ENCODE peak calls at places on chromosomes 5 and 9, in five cellular contexts. V is endothelial cell of umbilical vein, W is adrenal gland, C is esophagus squamous epithelium, X is lung. E is an unnamed sample.

GRCh38 chr9:37963936-37964739 is 60.2 kb upstream of the SLC25A51 start:
- DNase-seq in V (peak), W (peak), C (no peak), X (peak), E (peak)

GRCh38 chr5:83467315-83468044 is 4.1 kb upstream of the VCAN start:
- DNase-seq in V (no peak), W (no peak), C (no peak), X (no peak), E (peak)

GRCh38 chr9:124291801-124292396 is 34.1 kb downstream of the NEK6 start:
- DNase-seq in V (no peak), W (no peak), C (no peak), X (no peak), E (no peak)

GRCh38 chr9:38344566-38345324 is 47.8 kb upstream of the ALDH1B1 start:
- DNase-seq in V (no peak), W (no peak), C (no peak), X (no peak), E (no peak)

GRCh38 chr5:106768392-106768791 is 902.3 kb downstream of the EFNA5 start:
- DNase-seq in V (no peak), W (no peak), C (no peak), X (no peak), E (no peak)

GRCh38 chr9:137022620-137023008 is 5.4 kb downstream of the ABCA2 start:
- DNase-seq in V (no peak), W (no peak), C (no peak), X (no peak), E (no peak)

GRCh38 chr9:127776195-127776918 is 2.1 kb downstream of the SH2D3C start:
- DNase-seq in V (no peak), W (peak), C (no peak), X (peak), E (no peak)

GRCh38 chr9:4987996-4988421 is 2.9 kb downstream of the JAK2 start:
- DNase-seq in V (peak), W (peak), C (no peak), X (peak), E (no peak)

GRCh38 chr5:83844320-83845068 is 123.8 kb upstream of the HAPLN1 start:
- DNase-seq in V (no peak), W (peak), C (no peak), X (no peak), E (no peak)

GRCh38 chr5:127353761-127354160 is 63.2 kb downstream of the MEGF10 start:
- DNase-seq in V (no peak), W (no peak), C (no peak), X (no peak), E (no peak)

GRCh38 chr5:66209350-66209749 is 65.2 kb downstream of the SREK1 start:
- DNase-seq in V (no peak), W (no peak), C (no peak), X (no peak), E (no peak)

GRCh38 chr5:139745800-139746690 is 49.6 kb upstream of the PSD2 start:
- DNase-seq in V (peak), W (peak), C (no peak), X (peak), E (peak)

GRCh38 chr9:130287736-130288135 is 22.2 kb downstream of the HMCN2 start:
- DNase-seq in V (no peak), W (no peak), C (no peak), X (no peak), E (no peak)

GRCh38 chr9:18333157-18333556 is 140.8 kb upstream of the ADAMTSL1 start:
- DNase-seq in V (peak), W (no peak), C (no peak), X (no peak), E (no peak)

GRCh38 chr5:96067251-96067650 is 105.6 kb upstream of the ELL2 start:
- DNase-seq in V (peak), W (no peak), C (no peak), X (no peak), E (no peak)

GRCh38 chr5:76371955-76372319 is 31.1 kb upstream of the IQGAP2 start:
- DNase-seq in V (no peak), W (peak), C (no peak), X (no peak), E (no peak)

GRCh38 chr5:38734353-38734752 is 111.5 kb upstream of the OSMR start:
- DNase-seq in V (no peak), W (no peak), C (no peak), X (no peak), E (no peak)

GRCh38 chr9:129223551-129224208 is 45.6 kb upstream of the IER5L start:
- DNase-seq in V (no peak), W (peak), C (no peak), X (no peak), E (no peak)

GRCh38 chr5:135255461-135256178 is 143.4 kb downstream of the MACROH2A1 start:
- DNase-seq in V (no peak), W (no peak), C (no peak), X (no peak), E (no peak)

GRCh38 chr5:93311825-93312224 is 269.2 kb downstream of the NR2F1-AS1 start:
- DNase-seq in V (no peak), W (no peak), C (no peak), X (no peak), E (no peak)

GRCh38 chr5:180086816-180087426 is 15.4 kb upstream of the RNF130 start:
- DNase-seq in V (no peak), W (no peak), C (no peak), X (no peak), E (no peak)

GRCh38 chr5:87594566-87594965 is 181.8 kb upstream of the CCNH start:
- DNase-seq in V (no peak), W (no peak), C (no peak), X (no peak), E (no peak)

GRCh38 chr5:15791274-15791673 is 291.3 kb downstream of the FBXL7 start:
- DNase-seq in V (peak), W (no peak), C (no peak), X (no peak), E (no peak)

GRCh38 chr9:5043381-5043780 is 58.3 kb downstream of the JAK2 start:
- DNase-seq in V (peak), W (no peak), C (no peak), X (no peak), E (no peak)

GRCh38 chr5:77847129-77847460 is 71.0 kb upstream of the TBCA start:
- DNase-seq in V (no peak), W (no peak), C (no peak), X (no peak), E (no peak)

GRCh38 chr9:126756238-126756637 is 48.6 kb upstream of the ZBTB43 start:
- DNase-seq in V (no peak), W (no peak), C (no peak), X (no peak), E (no peak)

GRCh38 chr5:69364414-69364813 is 4.9 kb downstream of the AK6 start:
- DNase-seq in V (no peak), W (no peak), C (no peak), X (no peak), E (no peak)

GRCh38 chr5:75510836-75511434 is 494 bp downstream of the CERT1 start:
- DNase-seq in V (peak), W (peak), C (no peak), X (peak), E (peak)

GRCh38 chr5:37875051-37875787 is 35.4 kb upstream of the GDNF start:
- DNase-seq in V (no peak), W (no peak), C (no peak), X (no peak), E (no peak)

GRCh38 chr9:98551511-98552286 is 157.0 kb downstream of the GABBR2 start:
- DNase-seq in V (no peak), W (no peak), C (no peak), X (no peak), E (no peak)

GRCh38 chr9:92534199-92535159 is 1.3 kb downstream of the ECM2 start:
- DNase-seq in V (peak), W (no peak), C (no peak), X (no peak), E (no peak)

GRCh38 chr5:137220523-137220927 is 278.6 kb downstream of the SPOCK1 start:
- DNase-seq in V (peak), W (peak), C (no peak), X (no peak), E (no peak)

GRCh38 chr9:84512493-84512892 is 157.0 kb upstream of the NTRK2 start:
- DNase-seq in V (no peak), W (no peak), C (no peak), X (no peak), E (no peak)

DNA sequence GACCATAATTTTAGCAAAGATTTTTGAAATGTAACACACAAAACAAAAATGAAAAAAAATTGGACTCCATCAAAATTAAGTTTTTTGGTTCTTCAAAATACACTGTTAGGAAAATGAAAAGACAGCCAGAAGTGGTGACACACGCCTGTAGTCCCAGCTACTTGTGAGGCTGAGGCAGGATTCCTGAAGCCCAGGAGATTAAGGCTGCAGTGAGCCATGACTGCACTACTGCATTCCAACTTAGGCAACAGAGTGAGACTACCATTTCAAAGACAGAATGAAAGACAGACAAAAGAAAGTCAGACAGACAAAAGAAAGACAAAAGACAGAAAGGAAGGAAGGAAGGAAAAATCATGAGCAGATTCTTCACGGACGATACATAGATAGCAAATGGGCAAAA is 7.5 kb downstream of the DIAPH1 start:
- DNase-seq in V (no peak), W (no peak), C (no peak), X (no peak), E (no peak)
- H3K4me3 ChIP-seq in V (no peak), W (no peak), C (no peak), X (no peak), E (no peak)

DNA sequence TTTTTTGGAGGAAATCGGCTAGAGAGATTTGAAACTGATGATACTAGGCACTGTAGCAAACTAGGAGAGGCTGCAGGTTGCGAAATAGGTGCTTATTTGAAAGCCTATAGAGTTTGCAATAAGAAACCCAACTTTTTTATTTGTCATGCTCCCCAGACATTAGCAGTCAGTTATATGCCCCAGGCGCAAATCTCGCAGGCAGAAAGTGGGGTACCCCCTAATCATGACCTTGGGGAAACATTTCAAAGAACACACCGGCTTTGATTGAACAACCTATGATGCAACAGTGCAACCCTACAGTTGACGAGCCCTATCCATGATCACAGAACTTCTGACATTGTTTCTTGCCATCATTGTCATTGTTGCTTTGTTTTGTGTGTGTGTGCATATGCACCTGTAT is 510.5 kb downstream of the RAB3C start:
- DNase-seq in V (no peak), W (no peak), C (no peak), X (no peak), E (no peak)
- H3K27ac ChIP-seq in V (no peak), W (no peak), C (peak), X (no peak), E (no peak)

GRCh38 chr5:132065351-132065937 is 5.0 kb downstream of the IL3 start:
- DNase-seq in V (peak), W (peak), C (no peak), X (peak), E (no peak)
- TF ChIP-seq CTCF in V (peak), W (peak), C (peak), X (peak), E (peak)

GRCh38 chr9:95127249-95128176 is 190.0 kb downstream of the FANCC start:
- DNase-seq in V (peak), W (peak), C (peak), X (peak), E (peak)
- H3K4me3 ChIP-seq in V (peak), W (no peak), C (peak), X (no peak), E (peak)

GRCh38 chr5:160253441-160253840 is 24.1 kb downstream of the FABP6 start:
- DNase-seq in V (no peak), W (no peak), C (no peak), X (no peak), E (no peak)
- H3K27ac ChIP-seq in V (no peak), W (no peak), C (no peak), X (no peak), E (no peak)

E was measured in thoracic aorta.